ENCODE peak calls at places on chromosome 11, in nine cellular contexts. W is SIG-M5; X is Ammon's horn; L is activated CD4-positive, alpha-beta T cell treated with anti-CD3 and anti-CD28 coated beads, Interleukin-2, amount 50 U/mL, for 48 hours; J is SHP77; O is LoVo; A is mucosa of descending colon; Q is Karpas-422; V is GM04504. T is an unnamed sample.

GRCh38 chr11:3094223-3094824 is 37.1 kb upstream of the CARS1 start:
- DNase-seq in V (no peak), J (no peak), O (no peak), Q (no peak), W (no peak), X (no peak), L (no peak), A (no peak), T (no peak)

GRCh38 chr11:47348859-47349258 is 3.6 kb downstream of the MYBPC3 start:
- DNase-seq in A (no peak), V (no peak), L (no peak), W (no peak), O (no peak), Q (peak), X (peak), J (peak), T (no peak)

GRCh38 chr11:106391771-106392412 is 314.4 kb downstream of the AASDHPPT start:
- DNase-seq in Q (no peak), J (no peak), W (no peak), V (peak), X (no peak), O (no peak), A (no peak), L (no peak), T (no peak)

GRCh38 chr11:130798280-130798679 is 118.0 kb downstream of the SNX19 start:
- DNase-seq in O (peak), W (no peak), J (no peak), L (no peak), A (no peak), Q (no peak), X (no peak), V (peak), T (no peak)

GRCh38 chr11:65182258-65183170 is 786 bp downstream of the CAPN1 start:
- DNase-seq in V (no peak), X (no peak), A (peak), J (peak), O (peak), W (no peak), L (peak), Q (peak), T (peak)

GRCh38 chr11:78365381-78365792 is 52.2 kb downstream of the GAB2 start:
- DNase-seq in A (no peak), X (no peak), O (peak), W (no peak), L (no peak), Q (no peak), J (no peak), V (no peak), T (no peak)

GRCh38 chr11:67627788-67628624 is 1.7 kb downstream of the NUDT8 start:
- DNase-seq in O (no peak), L (no peak), J (peak), V (no peak), W (no peak), Q (no peak), A (peak), X (no peak), T (no peak)

GRCh38 chr11:70666336-70666735 is 268.0 kb downstream of the CTTN start:
- DNase-seq in Q (no peak), J (no peak), V (no peak), L (no peak), X (no peak), O (no peak), W (no peak), A (no peak), T (no peak)

GRCh38 chr11:121394785-121395184 is 57.3 kb upstream of the SORL1 start:
- DNase-seq in Q (peak), O (no peak), J (no peak), V (no peak), W (no peak), A (no peak), L (no peak), X (no peak), T (no peak)

GRCh38 chr11:35326266-35326879 is 93.0 kb downstream of the SLC1A2 start:
- DNase-seq in W (no peak), J (no peak), X (no peak), O (no peak), Q (no peak), V (no peak), L (no peak), A (no peak), T (no peak)

GRCh38 chr11:60700689-60701508 is 1.5 kb downstream of the MS4A8 start:
- DNase-seq in L (no peak), Q (peak), O (peak), J (peak), W (no peak), A (peak), X (no peak), V (no peak), T (no peak)

T was measured in NCI-H510A treated with DMSO at 0.1 percent for 48 hours.